ENCODE peak calls at places on chromosome 18, in five cellular contexts. W is GM23248, Z is neural progenitor cell, N is hepatocyte, X is MM.1S. O is an unnamed sample.

GRCh38 chr18:14907420-14907819 is 159.4 kb downstream of the ANKRD30B start:
- DNase-seq in N (no peak), Z (no peak), X (no peak), W (no peak), O (no peak)

GRCh38 chr18:68440433-68440832 is 274.5 kb downstream of the TMX3 start:
- DNase-seq in Z (no peak), X (no peak), N (no peak), W (peak; percentile 20), O (no peak)

GRCh38 chr18:25278415-25278814 is 73.6 kb downstream of the ZNF521 start:
- DNase-seq in W (no peak), Z (no peak), X (no peak), N (no peak), O (no peak)

GRCh38 chr18:41870191-41870590 is 84.8 kb upstream of the PIK3C3 start:
- DNase-seq in X (no peak), Z (no peak), N (no peak), W (no peak), O (no peak)

GRCh38 chr18:73947180-73947989 is 200.2 kb downstream of the FBXO15 start:
- DNase-seq in X (no peak), W (no peak), N (no peak), Z (no peak), O (no peak)

GRCh38 chr18:24659837-24660720 is 199.6 kb downstream of the HRH4 start:
- DNase-seq in W (peak; percentile 61), N (no peak), X (peak; percentile 91), Z (no peak), O (peak; percentile 75)

GRCh38 chr18:11149441-11150270 is at the start of gene PIEZO2:
- DNase-seq in N (peak; percentile 88), Z (peak; percentile 92), X (no peak), W (peak; percentile 57), O (no peak)

GRCh38 chr18:60020107-60020925 is 120.5 kb downstream of the PMAIP1 start:
- DNase-seq in W (peak; percentile 28), X (no peak), Z (peak; percentile 1), N (no peak), O (no peak)

GRCh38 chr18:76126327-76126726 is 368.7 kb downstream of the ZNF516 start:
- DNase-seq in Z (peak; percentile 64), W (no peak), N (no peak), X (no peak), O (no peak)

GRCh38 chr18:35283923-35284794 is 5.9 kb downstream of the ZSCAN30 start:
- DNase-seq in N (no peak), W (no peak), X (no peak), Z (no peak), O (peak; percentile 22)

GRCh38 chr18:67651438-67651837 is 134.9 kb upstream of the DSEL start:
- DNase-seq in Z (no peak), X (no peak), N (no peak), W (peak; percentile 66), O (no peak)

GRCh38 chr18:56522826-56523225 is 115.6 kb downstream of the TXNL1 start:
- DNase-seq in Z (no peak), N (no peak), W (peak; percentile 56), X (no peak), O (no peak)

GRCh38 chr18:75244336-75244735 is 33.7 kb downstream of the TSHZ1 start:
- DNase-seq in W (no peak), Z (peak; percentile 44), N (peak; percentile 34), X (no peak), O (no peak)

GRCh38 chr18:55489034-55489741 is 98.8 kb downstream of the TCF4 start:
- DNase-seq in X (no peak), N (no peak), W (no peak), Z (no peak), O (peak; percentile 49)

GRCh38 chr18:78612801-78613200 is 366.8 kb upstream of the SALL3 start:
- DNase-seq in X (no peak), N (no peak), Z (no peak), W (no peak), O (no peak)

GRCh38 chr18:49842656-49843055 is 29.3 kb upstream of the ACAA2 start:
- DNase-seq in N (no peak), X (no peak), W (no peak), Z (no peak), O (no peak)

GRCh38 chr18:54261894-54262293 is 7.4 kb upstream of the POLI start:
- DNase-seq in W (no peak), N (no peak), Z (no peak), X (peak; percentile 37), O (peak; percentile 39)

GRCh38 chr18:66560092-66560491 is 43.8 kb downstream of the CDH19 start:
- DNase-seq in X (peak; percentile 43), N (peak; percentile 25), W (peak; percentile 9), Z (peak; percentile 46), O (no peak)

GRCh38 chr18:10085405-10085804 is 171.6 kb downstream of the VAPA start:
- DNase-seq in N (no peak), X (no peak), W (no peak), Z (no peak), O (no peak)

GRCh38 chr18:2302628-2303516 is 268.4 kb downstream of the METTL4 start:
- DNase-seq in W (peak; percentile 50), Z (no peak), X (no peak), N (no peak), O (no peak)

GRCh38 chr18:39776766-39777165 is 2178.3 kb upstream of the PIK3C3 start:
- DNase-seq in W (no peak), X (no peak), N (no peak), Z (no peak), O (no peak)

GRCh38 chr18:12420831-12421421 is 13.2 kb downstream of the PRELID3A start:
- DNase-seq in Z (peak; percentile 90), W (peak; percentile 29), N (peak; percentile 38), X (no peak), O (peak; percentile 89)

GRCh38 chr18:48800479-48800876 is 150.3 kb downstream of the SMAD7 start:
- DNase-seq in X (no peak), W (no peak), N (no peak), Z (no peak), O (no peak)

GRCh38 chr18:41058351-41059125 is 896.5 kb upstream of the PIK3C3 start:
- DNase-seq in W (no peak), X (no peak), N (no peak), Z (no peak), O (no peak)

GRCh38 chr18:77062518-77063003 is 70.0 kb downstream of the MBP start:
- DNase-seq in Z (no peak), N (no peak), W (no peak), X (peak; percentile 93), O (peak; percentile 77)

GRCh38 chr18:21093133-21093532 is 18.5 kb downstream of the ROCK1 start:
- DNase-seq in N (no peak), X (no peak), W (no peak), Z (no peak), O (no peak)

GRCh38 chr18:77111449-77112160 is 21.0 kb downstream of the MBP start:
- DNase-seq in X (no peak), Z (no peak), N (no peak), W (no peak), O (no peak)

GRCh38 chr18:12750076-12750707 is 47.4 kb downstream of the PSMG2 start:
- DNase-seq in Z (no peak), X (peak; percentile 94), W (peak; percentile 28), N (no peak), O (peak; percentile 95)

GRCh38 chr18:76385681-76385975 is 109.4 kb downstream of the ZNF516 start:
- DNase-seq in W (no peak), Z (no peak), N (no peak), X (no peak), O (no peak)

GRCh38 chr18:3579701-3580100 is 129.7 kb downstream of the TGIF1 start:
- DNase-seq in Z (no peak), N (no peak), W (peak; percentile 85), X (no peak), O (no peak)

GRCh38 chr18:50507120-50507590 is 52.7 kb upstream of the MAPK4 start:
- DNase-seq in Z (peak; percentile 87), N (peak; percentile 78), X (peak; percentile 47), W (peak; percentile 32), O (peak; percentile 3)

GRCh38 chr18:61896767-61897166 is 4.0 kb upstream of the RNF152 start:
- DNase-seq in N (peak; percentile 49), Z (peak; percentile 83), W (peak; percentile 73), X (no peak), O (no peak)

GRCh38 chr18:63040788-63041410 is 278.7 kb downstream of the BCL2 start:
- DNase-seq in Z (no peak), N (no peak), W (no peak), X (peak; percentile 74), O (no peak)

GRCh38 chr18:63046375-63046774 is 273.2 kb downstream of the BCL2 start:
- DNase-seq in X (no peak), W (no peak), N (no peak), Z (no peak), O (no peak)

GRCh38 chr18:63042351-63042750 is 277.2 kb downstream of the BCL2 start:
- DNase-seq in X (no peak), Z (no peak), N (no peak), W (no peak), O (no peak)

GRCh38 chr18:63043516-63043915 is 276.1 kb downstream of the BCL2 start:
- DNase-seq in X (no peak), N (no peak), Z (no peak), W (peak; percentile 51), O (no peak)
- TF ChIP-seq EZH2phosphoT487 in X (no peak), N (no peak), Z (no peak), W (no peak), O (no peak)

DNA sequence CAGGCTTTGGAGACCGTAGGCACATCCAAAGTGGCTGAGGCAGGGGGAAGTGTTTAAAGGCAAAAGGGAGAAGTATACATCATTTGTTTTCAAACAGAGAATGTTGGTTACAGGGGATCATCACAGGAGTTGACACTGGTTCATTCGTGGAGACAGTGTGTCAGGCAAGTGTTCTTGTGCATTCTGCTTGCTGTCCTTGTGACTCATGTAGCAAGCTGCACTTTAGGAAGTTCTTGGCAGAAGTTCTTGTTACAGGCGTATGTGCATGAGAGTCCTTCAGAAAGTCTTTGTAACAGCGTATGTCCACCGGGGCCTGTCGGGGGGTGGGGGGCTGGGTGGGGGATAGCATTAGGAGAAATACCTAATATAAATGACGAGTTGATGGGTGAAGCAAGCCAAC is 36.5 kb upstream of the B4GALT6 start:
- DNase-seq in N (no peak), Z (no peak), W (peak; percentile 48), X (no peak), O (no peak)
- TF ChIP-seq EZH2phosphoT487 in N (no peak), Z (no peak), W (no peak), X (no peak), O (no peak)

DNA sequence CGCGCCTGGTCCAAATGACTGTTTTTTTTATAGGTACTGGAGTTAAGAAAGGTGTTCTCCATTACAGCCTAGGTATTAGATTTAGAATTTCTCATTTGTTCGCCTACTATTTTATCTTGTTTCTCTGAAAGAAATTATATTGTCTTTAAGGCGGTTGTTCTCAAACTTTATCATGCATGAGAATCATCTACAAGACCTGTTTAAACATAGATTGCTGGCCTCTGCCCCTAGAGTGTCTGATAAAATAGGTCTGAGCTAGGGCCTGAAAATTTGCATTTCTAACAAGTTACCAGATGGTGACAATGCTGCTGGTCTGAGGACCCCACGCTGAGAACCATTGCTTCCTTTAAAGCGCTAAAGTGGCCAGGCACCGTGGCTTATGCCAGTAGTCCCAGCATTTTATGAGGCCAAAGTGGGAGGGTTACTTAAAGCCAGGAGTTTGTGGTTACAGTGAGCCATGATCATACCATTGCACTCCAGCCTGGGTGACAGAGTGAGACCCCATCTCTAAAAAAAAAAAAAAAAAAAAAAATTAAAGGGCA is 34.0 kb upstream of the RNF138 start:
- DNase-seq in N (no peak), Z (peak; percentile 46), W (no peak), X (no peak), O (no peak)
- TF ChIP-seq EZH2phosphoT487 in N (no peak), Z (no peak), W (no peak), X (no peak), O (no peak)

GRCh38 chr18:58862851-58863538 is 1.7 kb upstream of the ZNF532 start:
- DNase-seq in N (peak; percentile 45), W (peak; percentile 78), Z (peak; percentile 66), X (peak; percentile 11), O (peak; percentile 51)
- TF ChIP-seq EZH2phosphoT487 in N (no peak), W (no peak), Z (no peak), X (no peak), O (no peak)

O was measured in OCI-LY7.